ENCODE peak calls at places on chromosome 16, in nine cellular contexts. One of them, this sample, is unnamed.

GRCh38 chr16:71542377-71542776 is 16.2 kb downstream of the CHST4 start:
- DNase-seq in AG04450: no peak
- DNase-seq in body of pancreas: peak
- DNase-seq in dorsolateral prefrontal cortex: peak
- DNase-seq in endothelial cell of umbilical vein: peak
- DNase-seq in neural progenitor cell: peak
- DNase-seq in breast epithelium: no peak
- DNase-seq in OCI-LY7: peak
- DNase-seq in coronary artery: no peak
- DNase-seq in this sample: no peak

GRCh38 chr16:48203974-48204824 is 39.9 kb upstream of the LONP2 start:
- DNase-seq in OCI-LY7: no peak
- DNase-seq in AG04450: no peak
- DNase-seq in coronary artery: no peak
- DNase-seq in neural progenitor cell: no peak
- DNase-seq in body of pancreas: peak
- DNase-seq in dorsolateral prefrontal cortex: no peak
- DNase-seq in breast epithelium: no peak
- DNase-seq in endothelial cell of umbilical vein: no peak
- DNase-seq in this sample: no peak

GRCh38 chr16:70790815-70791214 is 10.1 kb downstream of the VAC14 start:
- DNase-seq in body of pancreas: no peak
- DNase-seq in endothelial cell of umbilical vein: no peak
- DNase-seq in coronary artery: no peak
- DNase-seq in neural progenitor cell: peak
- DNase-seq in AG04450: no peak
- DNase-seq in dorsolateral prefrontal cortex: no peak
- DNase-seq in breast epithelium: no peak
- DNase-seq in OCI-LY7: no peak
- DNase-seq in this sample: no peak

GRCh38 chr16:25134306-25134705 is 22.8 kb downstream of the LCMT1 start:
- DNase-seq in endothelial cell of umbilical vein: no peak
- DNase-seq in AG04450: no peak
- DNase-seq in neural progenitor cell: no peak
- DNase-seq in body of pancreas: no peak
- DNase-seq in breast epithelium: no peak
- DNase-seq in OCI-LY7: no peak
- DNase-seq in dorsolateral prefrontal cortex: no peak
- DNase-seq in coronary artery: no peak
- DNase-seq in this sample: no peak

GRCh38 chr16:2160915-2161551 is 5.5 kb downstream of the TRAF7 start:
- DNase-seq in body of pancreas: peak
- DNase-seq in OCI-LY7: no peak
- DNase-seq in coronary artery: no peak
- DNase-seq in neural progenitor cell: no peak
- DNase-seq in endothelial cell of umbilical vein: no peak
- DNase-seq in dorsolateral prefrontal cortex: no peak
- DNase-seq in breast epithelium: no peak
- DNase-seq in AG04450: no peak
- DNase-seq in this sample: no peak

GRCh38 chr16:87790278-87791023 is 24.7 kb upstream of the KLHDC4 start:
- DNase-seq in dorsolateral prefrontal cortex: no peak
- DNase-seq in OCI-LY7: no peak
- DNase-seq in breast epithelium: no peak
- DNase-seq in coronary artery: no peak
- DNase-seq in neural progenitor cell: no peak
- DNase-seq in AG04450: no peak
- DNase-seq in endothelial cell of umbilical vein: no peak
- DNase-seq in body of pancreas: peak
- DNase-seq in this sample: no peak

GRCh38 chr16:53893731-53894435 is 189.9 kb downstream of the FTO start:
- DNase-seq in coronary artery: no peak
- DNase-seq in endothelial cell of umbilical vein: peak
- DNase-seq in neural progenitor cell: no peak
- DNase-seq in AG04450: peak
- DNase-seq in breast epithelium: peak
- DNase-seq in dorsolateral prefrontal cortex: no peak
- DNase-seq in OCI-LY7: no peak
- DNase-seq in body of pancreas: peak
- DNase-seq in this sample: peak

GRCh38 chr16:48384305-48384981 is 770 bp downstream of the SIAH1 start:
- DNase-seq in dorsolateral prefrontal cortex: peak
- DNase-seq in coronary artery: no peak
- DNase-seq in AG04450: no peak
- DNase-seq in endothelial cell of umbilical vein: peak
- DNase-seq in body of pancreas: peak
- DNase-seq in OCI-LY7: peak
- DNase-seq in breast epithelium: peak
- DNase-seq in neural progenitor cell: peak
- DNase-seq in this sample: no peak

GRCh38 chr16:66902648-66903543 is 15.8 kb downstream of the CDH16 start:
- DNase-seq in OCI-LY7: no peak
- DNase-seq in body of pancreas: no peak
- DNase-seq in neural progenitor cell: no peak
- DNase-seq in endothelial cell of umbilical vein: no peak
- DNase-seq in breast epithelium: no peak
- DNase-seq in dorsolateral prefrontal cortex: no peak
- DNase-seq in coronary artery: no peak
- DNase-seq in AG04450: no peak
- DNase-seq in this sample: no peak

DNA sequence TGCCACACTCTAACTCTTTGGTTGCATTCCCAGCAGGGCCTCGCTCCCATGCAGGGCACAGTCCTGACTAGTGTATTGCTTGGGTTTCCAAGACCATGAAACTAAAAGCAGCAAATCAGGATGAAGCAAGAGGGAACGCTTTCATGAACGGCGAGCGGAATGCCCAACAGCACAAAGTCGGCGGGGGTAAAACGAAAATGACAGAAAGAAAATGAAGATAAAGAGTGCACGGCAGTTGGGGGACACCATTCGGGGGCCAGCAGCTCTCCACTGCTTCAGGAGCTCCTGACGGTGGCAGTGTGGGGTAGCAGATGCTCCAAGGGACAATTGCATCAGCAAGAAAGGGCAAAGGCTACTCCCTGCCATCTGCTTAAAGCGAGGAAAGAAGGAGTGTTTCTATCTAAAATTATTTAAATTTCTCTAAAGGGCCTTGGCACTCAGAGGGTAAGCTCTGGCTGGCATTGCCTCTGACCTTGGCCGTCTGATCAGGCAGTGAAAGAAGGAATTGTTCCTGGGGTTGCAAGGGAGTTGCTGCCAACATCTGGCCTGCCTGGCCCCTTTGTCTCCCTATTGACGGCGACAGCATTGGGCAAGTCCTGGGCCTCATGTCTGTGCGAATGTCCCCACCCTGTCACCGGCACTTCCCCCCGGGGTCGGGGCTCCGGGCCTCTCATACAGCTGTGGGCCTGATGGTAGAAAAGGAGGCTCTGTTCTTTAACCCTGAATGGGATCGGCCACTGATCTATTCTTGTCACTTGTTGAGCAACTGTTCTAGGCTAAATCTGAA is 138.2 kb downstream of the CMIP start:
- DNase-seq in endothelial cell of umbilical vein: no peak
- DNase-seq in OCI-LY7: no peak
- DNase-seq in neural progenitor cell: peak
- DNase-seq in coronary artery: no peak
- DNase-seq in dorsolateral prefrontal cortex: peak
- DNase-seq in AG04450: no peak
- DNase-seq in breast epithelium: peak
- DNase-seq in body of pancreas: peak
- DNase-seq in this sample: peak
- TF ChIP-seq CTCF in endothelial cell of umbilical vein: no peak
- TF ChIP-seq CTCF in OCI-LY7: no peak
- TF ChIP-seq CTCF in neural progenitor cell: peak
- TF ChIP-seq CTCF in coronary artery: no peak
- TF ChIP-seq CTCF in dorsolateral prefrontal cortex: peak
- TF ChIP-seq CTCF in AG04450: no peak
- TF ChIP-seq CTCF in breast epithelium: no peak
- TF ChIP-seq CTCF in body of pancreas: no peak
- TF ChIP-seq CTCF in this sample: peak

GRCh38 chr16:21302898-21303528 is 24.9 kb upstream of the CRYM start:
- DNase-seq in breast epithelium: no peak
- DNase-seq in body of pancreas: no peak
- DNase-seq in neural progenitor cell: no peak
- DNase-seq in OCI-LY7: peak
- DNase-seq in coronary artery: no peak
- DNase-seq in dorsolateral prefrontal cortex: no peak
- DNase-seq in endothelial cell of umbilical vein: no peak
- DNase-seq in AG04450: peak
- DNase-seq in this sample: peak

GRCh38 chr16:21300309-21301167 is 22.4 kb upstream of the CRYM start:
- DNase-seq in AG04450: peak
- DNase-seq in breast epithelium: peak
- DNase-seq in body of pancreas: peak
- DNase-seq in dorsolateral prefrontal cortex: peak
- DNase-seq in OCI-LY7: peak
- DNase-seq in endothelial cell of umbilical vein: peak
- DNase-seq in neural progenitor cell: peak
- DNase-seq in coronary artery: peak
- DNase-seq in this sample: peak

GRCh38 chr16:21302454-21302853 is 24.4 kb upstream of the CRYM start:
- DNase-seq in breast epithelium: no peak
- DNase-seq in AG04450: no peak
- DNase-seq in OCI-LY7: peak
- DNase-seq in body of pancreas: no peak
- DNase-seq in endothelial cell of umbilical vein: no peak
- DNase-seq in neural progenitor cell: peak
- DNase-seq in dorsolateral prefrontal cortex: no peak
- DNase-seq in coronary artery: no peak
- DNase-seq in this sample: no peak

GRCh38 chr16:21301895-21302291 is 23.8 kb upstream of the CRYM start:
- DNase-seq in dorsolateral prefrontal cortex: no peak
- DNase-seq in neural progenitor cell: no peak
- DNase-seq in OCI-LY7: no peak
- DNase-seq in AG04450: no peak
- DNase-seq in coronary artery: no peak
- DNase-seq in endothelial cell of umbilical vein: no peak
- DNase-seq in breast epithelium: no peak
- DNase-seq in body of pancreas: no peak
- DNase-seq in this sample: no peak

DNA sequence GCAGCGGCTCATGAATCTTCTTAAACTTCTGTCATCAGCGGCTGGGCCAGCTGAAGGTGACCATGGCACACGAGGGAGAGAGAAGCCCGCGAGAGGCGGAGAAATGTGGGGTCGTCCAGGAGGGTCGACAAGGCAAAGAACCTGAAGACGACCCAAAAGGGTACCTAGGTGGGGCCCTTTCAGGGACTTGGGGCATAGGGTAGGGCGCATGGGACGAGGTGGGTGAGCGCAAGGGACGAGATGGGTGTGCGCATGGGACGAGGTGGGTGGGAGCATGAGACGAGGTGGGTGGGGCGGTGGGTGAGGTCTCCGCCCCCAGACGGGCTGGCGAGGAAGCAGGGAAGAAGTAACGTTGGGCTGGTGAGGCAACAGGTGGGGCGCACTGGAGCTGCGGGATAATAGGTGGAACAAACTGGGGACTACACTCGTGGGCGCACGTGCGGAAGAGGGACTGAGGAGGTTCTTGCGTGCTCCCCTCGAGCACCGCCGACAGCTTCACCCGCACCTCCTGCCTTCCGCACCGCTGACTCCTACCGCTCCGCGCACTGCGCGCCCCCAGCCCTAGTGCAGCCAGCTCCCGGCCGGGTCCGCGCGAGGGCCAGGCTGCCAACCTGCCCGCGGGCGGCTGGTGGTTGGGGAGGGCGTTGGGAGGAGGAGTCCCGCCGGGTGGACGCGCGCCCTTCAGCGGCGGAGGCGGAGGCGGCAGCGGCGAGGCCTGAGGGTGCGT is 23.2 kb upstream of the CRYM start:
- DNase-seq in AG04450: no peak
- DNase-seq in coronary artery: peak
- DNase-seq in neural progenitor cell: peak
- DNase-seq in dorsolateral prefrontal cortex: peak
- DNase-seq in breast epithelium: peak
- DNase-seq in endothelial cell of umbilical vein: peak
- DNase-seq in body of pancreas: peak
- DNase-seq in OCI-LY7: peak
- DNase-seq in this sample: peak
- TF ChIP-seq CTCF in AG04450: peak
- TF ChIP-seq CTCF in coronary artery: no peak
- TF ChIP-seq CTCF in neural progenitor cell: peak
- TF ChIP-seq CTCF in dorsolateral prefrontal cortex: no peak
- TF ChIP-seq CTCF in breast epithelium: no peak
- TF ChIP-seq CTCF in endothelial cell of umbilical vein: peak
- TF ChIP-seq CTCF in body of pancreas: no peak
- TF ChIP-seq CTCF in OCI-LY7: peak
- TF ChIP-seq CTCF in this sample: peak

GRCh38 chr16:57299719-57300386 is 15.4 kb upstream of the PLLP start:
- DNase-seq in dorsolateral prefrontal cortex: peak
- DNase-seq in endothelial cell of umbilical vein: peak
- DNase-seq in body of pancreas: peak
- DNase-seq in OCI-LY7: peak
- DNase-seq in breast epithelium: peak
- DNase-seq in neural progenitor cell: peak
- DNase-seq in AG04450: peak
- DNase-seq in coronary artery: peak
- DNase-seq in this sample: peak
- TF ChIP-seq CTCF in dorsolateral prefrontal cortex: peak
- TF ChIP-seq CTCF in endothelial cell of umbilical vein: peak
- TF ChIP-seq CTCF in body of pancreas: no peak
- TF ChIP-seq CTCF in OCI-LY7: peak
- TF ChIP-seq CTCF in breast epithelium: peak
- TF ChIP-seq CTCF in neural progenitor cell: peak
- TF ChIP-seq CTCF in AG04450: no peak
- TF ChIP-seq CTCF in coronary artery: peak
- TF ChIP-seq CTCF in this sample: peak

GRCh38 chr16:12186774-12187335 is 210.3 kb downstream of the SNX29 start:
- DNase-seq in endothelial cell of umbilical vein: peak
- DNase-seq in AG04450: no peak
- DNase-seq in breast epithelium: no peak
- DNase-seq in dorsolateral prefrontal cortex: no peak
- DNase-seq in neural progenitor cell: no peak
- DNase-seq in body of pancreas: no peak
- DNase-seq in OCI-LY7: no peak
- DNase-seq in coronary artery: no peak
- DNase-seq in this sample: no peak

GRCh38 chr16:12191102-12191501 is 214.6 kb downstream of the SNX29 start:
- DNase-seq in AG04450: no peak
- DNase-seq in coronary artery: no peak
- DNase-seq in breast epithelium: no peak
- DNase-seq in dorsolateral prefrontal cortex: no peak
- DNase-seq in neural progenitor cell: no peak
- DNase-seq in OCI-LY7: no peak
- DNase-seq in endothelial cell of umbilical vein: no peak
- DNase-seq in body of pancreas: no peak
- DNase-seq in this sample: no peak

GRCh38 chr16:12185563-12185962 is 209.0 kb downstream of the SNX29 start:
- DNase-seq in endothelial cell of umbilical vein: no peak
- DNase-seq in coronary artery: no peak
- DNase-seq in OCI-LY7: no peak
- DNase-seq in body of pancreas: no peak
- DNase-seq in AG04450: no peak
- DNase-seq in neural progenitor cell: no peak
- DNase-seq in dorsolateral prefrontal cortex: no peak
- DNase-seq in breast epithelium: no peak
- DNase-seq in this sample: no peak

GRCh38 chr16:12187939-12188673 is 211.6 kb downstream of the SNX29 start:
- DNase-seq in endothelial cell of umbilical vein: no peak
- DNase-seq in OCI-LY7: no peak
- DNase-seq in breast epithelium: no peak
- DNase-seq in coronary artery: no peak
- DNase-seq in AG04450: no peak
- DNase-seq in body of pancreas: no peak
- DNase-seq in dorsolateral prefrontal cortex: no peak
- DNase-seq in neural progenitor cell: no peak
- DNase-seq in this sample: no peak

GRCh38 chr16:12188674-12189249 is 212.2 kb downstream of the SNX29 start:
- DNase-seq in OCI-LY7: no peak
- DNase-seq in body of pancreas: no peak
- DNase-seq in neural progenitor cell: no peak
- DNase-seq in AG04450: no peak
- DNase-seq in coronary artery: no peak
- DNase-seq in dorsolateral prefrontal cortex: no peak
- DNase-seq in breast epithelium: no peak
- DNase-seq in endothelial cell of umbilical vein: no peak
- DNase-seq in this sample: peak
- TF ChIP-seq CTCF in OCI-LY7: no peak
- TF ChIP-seq CTCF in body of pancreas: no peak
- TF ChIP-seq CTCF in neural progenitor cell: no peak
- TF ChIP-seq CTCF in AG04450: no peak
- TF ChIP-seq CTCF in coronary artery: no peak
- TF ChIP-seq CTCF in dorsolateral prefrontal cortex: no peak
- TF ChIP-seq CTCF in breast epithelium: no peak
- TF ChIP-seq CTCF in endothelial cell of umbilical vein: no peak
- TF ChIP-seq CTCF in this sample: no peak